ENCODE peak calls at places on chromosomes 6 and 20, in nine cellular contexts. X is colonic mucosa; Z is endothelial cell; K is astrocyte of the spinal cord; Y is tibial artery; W is MCF 10A; J is WTC11; C is GM10248; S is CD8-positive, alpha-beta T cell. H is an unnamed sample.
A peak's percentile ranks its signal among the peaks of the same experiment; 100 is the strongest.

GRCh38 chr6:130696806-130697205 is 130.4 kb upstream of the SMLR1 start:
- DNase-seq in X (no peak), Z (no peak), K (no peak), Y (no peak), W (no peak), J (no peak), C (no peak), S (no peak), H (no peak)

GRCh38 chr20:39795401-39796272 is 833.5 kb downstream of the DHX35 start:
- DNase-seq in X (no peak), Z (no peak), K (peak; percentile 28), Y (peak; percentile 38), W (peak; percentile 3), J (no peak), C (no peak), S (no peak), H (no peak)

GRCh38 chr6:26388441-26388840 is 5.5 kb downstream of the BTN2A2 start:
- DNase-seq in X (no peak), Z (no peak), K (no peak), Y (no peak), W (no peak), J (no peak), C (no peak), S (no peak), H (no peak)

GRCh38 chr6:96522469-96523009 is 933 bp downstream of the UFL1 start:
- DNase-seq in X (no peak), Z (no peak), K (peak; percentile 28), Y (no peak), W (no peak), J (no peak), C (no peak), S (no peak), H (peak; percentile 6)

GRCh38 chr20:33909331-33909921 is 84.3 kb upstream of the RALY start:
- DNase-seq in X (no peak), Z (no peak), K (peak; percentile 85), Y (no peak), W (peak; percentile 52), J (no peak), C (no peak), S (no peak), H (no peak)

GRCh38 chr6:3405679-3406078 is 51.2 kb downstream of the SLC22A23 start:
- DNase-seq in X (no peak), Z (no peak), K (peak; percentile 43), Y (no peak), W (peak; percentile 73), J (no peak), C (no peak), S (no peak), H (no peak)

GRCh38 chr6:15662246-15663056 is at the start of gene DTNBP1:
- DNase-seq in X (peak; percentile 89), Z (peak; percentile 84), K (peak; percentile 21), Y (peak; percentile 47), W (peak; percentile 57), J (peak; percentile 81), C (peak; percentile 83), S (peak; percentile 63), H (peak; percentile 86)

GRCh38 chr6:84329077-84329476 is 101.6 kb upstream of the CEP162 start:
- DNase-seq in X (no peak), Z (no peak), K (no peak), Y (no peak), W (no peak), J (no peak), C (no peak), S (no peak), H (no peak)

GRCh38 chr6:32208996-32209395 is 14.9 kb downstream of the NOTCH4 start:
- DNase-seq in X (no peak), Z (no peak), K (no peak), Y (no peak), W (no peak), J (no peak), C (no peak), S (no peak), H (no peak)

GRCh38 chr6:51866001-51866400 is 221.4 kb downstream of the PKHD1 start:
- DNase-seq in X (no peak), Z (no peak), K (no peak), Y (no peak), W (no peak), J (no peak), C (no peak), S (no peak), H (no peak)

GRCh38 chr6:143062551-143062950 is 1.9 kb downstream of the AIG1 start:
- DNase-seq in X (no peak), Z (no peak), K (no peak), Y (no peak), W (no peak), J (no peak), C (no peak), S (no peak), H (no peak)

GRCh38 chr20:63973636-63974401 is 4.1 kb upstream of the ZNF512B start:
- DNase-seq in X (peak; percentile 90), Z (peak; percentile 97), K (peak; percentile 78), Y (peak; percentile 82), W (peak; percentile 76), J (peak; percentile 89), C (peak; percentile 86), S (peak; percentile 68), H (peak; percentile 90)

GRCh38 chr6:10381133-10381829 is 33.6 kb downstream of the TFAP2A start:
- DNase-seq in X (no peak), Z (no peak), K (no peak), Y (no peak), W (no peak), J (peak; percentile 61), C (peak; percentile 57), S (no peak), H (no peak)

GRCh38 chr6:35327349-35328027 is 14.9 kb upstream of the PPARD start:
- DNase-seq in X (peak; percentile 70), Z (peak; percentile 66), K (peak; percentile 51), Y (peak; percentile 48), W (peak; percentile 62), J (peak; percentile 76), C (peak; percentile 81), S (peak; percentile 64), H (peak; percentile 84)

GRCh38 chr6:161660666-161661571 is 387.1 kb upstream of the AGPAT4 start:
- DNase-seq in X (no peak), Z (no peak), K (no peak), Y (no peak), W (no peak), J (no peak), C (no peak), S (no peak), H (no peak)
- TF ChIP-seq CTCF in X (no peak), Z (no peak), K (no peak), Y (no peak), W (no peak), J (no peak), C (no peak), S (no peak), H (no peak)

GRCh38 chr20:36645998-36646397 is at the start of gene SLA2:
- DNase-seq in X (peak; percentile 32), Z (no peak), K (no peak), Y (no peak), W (no peak), J (no peak), C (peak; percentile 64), S (peak; percentile 63), H (peak; percentile 69)
- TF ChIP-seq CTCF in X (no peak), Z (no peak), K (no peak), Y (no peak), W (no peak), J (no peak), C (no peak), S (no peak), H (no peak)

DNA sequence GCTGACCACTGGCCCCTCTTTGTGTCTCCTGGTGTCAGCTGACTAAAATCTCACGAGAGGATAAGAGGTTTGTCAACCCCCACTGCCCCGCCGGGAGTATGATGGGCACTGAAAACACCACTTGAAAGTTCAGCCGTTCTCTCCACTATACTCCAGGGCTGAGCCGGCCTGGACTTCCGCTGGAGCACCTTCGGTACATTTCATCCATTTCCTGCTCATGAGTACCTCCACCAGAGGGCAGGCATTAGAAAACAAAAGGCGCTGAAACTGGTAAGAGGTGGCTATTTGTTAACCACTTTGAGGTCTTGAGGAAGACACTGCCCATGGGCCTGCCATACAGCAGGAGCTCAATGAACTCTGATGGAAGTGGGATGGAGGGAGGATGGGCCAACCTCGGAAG is 17.9 kb upstream of the ANKRD60 start:
- DNase-seq in X (no peak), Z (peak; percentile 35), K (peak; percentile 32), Y (no peak), W (peak; percentile 29), J (peak; percentile 30), C (no peak), S (no peak), H (no peak)
- TF ChIP-seq CTCF in X (no peak), Z (peak; percentile 15), K (peak; percentile 50), Y (no peak), W (peak; percentile 14), J (no peak), C (no peak), S (no peak), H (no peak)

DNA sequence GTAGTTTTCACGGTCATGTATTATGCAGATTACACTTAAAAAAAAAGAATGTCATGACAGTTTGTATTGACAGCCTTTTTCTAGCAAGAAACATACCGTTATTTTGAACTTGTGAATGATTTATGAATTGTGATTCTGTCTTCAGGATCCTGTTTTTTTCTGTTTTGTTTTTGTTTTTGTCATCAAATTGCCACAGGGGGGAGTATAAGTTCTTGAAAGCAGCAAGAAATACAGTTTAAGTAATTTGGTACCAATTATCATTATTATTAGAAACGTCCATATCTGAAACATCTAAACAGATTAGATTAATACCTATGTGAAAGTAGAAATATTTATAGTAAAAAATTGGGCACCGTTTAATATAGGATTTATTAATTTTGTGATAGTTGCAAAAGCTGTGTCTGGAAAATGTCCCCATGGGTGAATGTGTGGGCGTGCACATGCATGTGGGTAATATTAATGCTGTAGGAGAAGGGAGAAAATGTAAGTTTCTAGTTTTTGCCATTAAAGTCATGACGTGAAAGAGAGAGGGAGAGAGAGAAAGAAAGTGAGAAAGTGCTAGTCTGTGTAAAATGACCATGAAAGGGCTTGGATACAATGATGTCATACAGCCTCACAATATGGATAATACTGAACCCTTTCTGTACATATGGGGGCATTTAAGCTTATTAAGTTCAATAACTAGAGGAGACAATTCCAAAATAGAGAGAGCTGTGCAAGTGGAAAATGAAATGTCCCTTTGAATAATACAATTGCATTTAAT is 9.4 kb upstream of the CCN2 start:
- DNase-seq in X (no peak), Z (no peak), K (no peak), Y (no peak), W (no peak), J (no peak), C (no peak), S (no peak), H (no peak)
- TF ChIP-seq CTCF in X (no peak), Z (peak; percentile 21), K (no peak), Y (peak; percentile 24), W (peak; percentile 41), J (no peak), C (peak; percentile 27), S (no peak), H (no peak)

GRCh38 chr6:24492475-24492874 is 2.3 kb upstream of the ALDH5A1 start:
- DNase-seq in X (peak; percentile 32), Z (peak; percentile 34), K (no peak), Y (no peak), W (no peak), J (peak; percentile 58), C (no peak), S (no peak), H (peak; percentile 26)
- TF ChIP-seq CTCF in X (peak; percentile 21), Z (peak; percentile 20), K (peak; percentile 51), Y (no peak), W (no peak), J (no peak), C (no peak), S (no peak), H (no peak)

H was measured in GM20000.